ENCODE peak calls at places on chromosomes 2 and 18, in four cellular contexts. V is foreskin keratinocyte, W is H7, P is transverse colon. E is an unnamed sample.

GRCh38 chr18:45686892-45687611 is 36.9 kb upstream of the SLC14A1 start:
- DNase-seq in V (no peak), W (no peak), P (peak), E (no peak)

GRCh38 chr2:165587335-165587938 is 117.9 kb downstream of the CSRNP3 start:
- DNase-seq in W (no peak), P (no peak), V (no peak), E (no peak)

GRCh38 chr2:75340560-75340959 is 141.2 kb upstream of the TACR1 start:
- DNase-seq in W (no peak), P (no peak), V (peak), E (no peak)

GRCh38 chr2:31347319-31347718 is 67.2 kb downstream of the XDH start:
- DNase-seq in P (no peak), V (no peak), W (no peak), E (no peak)

GRCh38 chr2:211127501-211127900 is 571.1 kb downstream of the CPS1 start:
- DNase-seq in V (no peak), P (no peak), W (no peak), E (no peak)

GRCh38 chr2:80476535-80477117 is 172.1 kb upstream of the LRRTM1 start:
- DNase-seq in P (no peak), W (no peak), V (no peak), E (no peak)

GRCh38 chr18:54717673-54718435 is 110.4 kb upstream of the RAB27B start:
- DNase-seq in V (no peak), W (peak), P (no peak), E (peak)

GRCh38 chr2:174588463-174588862 is 9.1 kb downstream of the WIPF1 start:
- DNase-seq in P (no peak), V (no peak), W (no peak), E (no peak)

GRCh38 chr2:74199275-74199701 is 873 bp downstream of the MTHFD2 start:
- DNase-seq in V (no peak), P (no peak), W (no peak), E (no peak)

GRCh38 chr2:71453404-71454220 is at the start of gene DYSF:
- DNase-seq in P (peak), V (peak), W (peak), E (peak)

GRCh38 chr2:37459095-37459981 is 114.9 kb downstream of the QPCT start:
- DNase-seq in W (no peak), V (peak), P (no peak), E (no peak)

GRCh38 chr2:237861-238260 is 26.0 kb downstream of the SH3YL1 start:
- DNase-seq in P (no peak), W (no peak), V (no peak), E (no peak)

GRCh38 chr2:234661146-234661545 is 164.3 kb upstream of the ARL4C start:
- DNase-seq in W (no peak), V (no peak), P (no peak), E (no peak)

E was measured in WTC11.